ENCODE peak calls at places on chromosome 15, in four cellular contexts. T, I, P and M are unnamed samples.

GRCh38 chr15:31464216-31465082 is 137.8 kb downstream of the KLF13 start:
- DNase-seq in T (no peak), I (no peak), P (no peak), M (no peak)

GRCh38 chr15:77033417-77033728 is 37.5 kb downstream of the TSPAN3 start:
- DNase-seq in T (no peak), I (no peak), P (no peak), M (no peak)

GRCh38 chr15:87489902-87490301 is 766.6 kb downstream of the NTRK3 start:
- DNase-seq in T (no peak), I (peak; percentile 4), P (no peak), M (no peak)

GRCh38 chr15:100930306-100930848 is 11.2 kb downstream of the LRRK1 start:
- DNase-seq in T (no peak), I (no peak), P (no peak), M (no peak)

GRCh38 chr15:75232826-75233503 is 25.2 kb upstream of the GOLGA6C start:
- DNase-seq in T (no peak), I (no peak), P (no peak), M (no peak)

GRCh38 chr15:40838756-40839155 is 5.1 kb upstream of the SPINT1 start:
- DNase-seq in T (no peak), I (no peak), P (no peak), M (no peak)

GRCh38 chr15:89628791-89629715 is 26.2 kb downstream of the KIF7 start:
- DNase-seq in T (no peak), I (no peak), P (no peak), M (no peak)

GRCh38 chr15:58985443-58985842 is 2.0 kb upstream of the RNF111 start:
- DNase-seq in T (peak; percentile 18), I (no peak), P (no peak), M (peak; percentile 11)

GRCh38 chr15:90322531-90322930 is 29.6 kb upstream of the ZNF774 start:
- DNase-seq in T (no peak), I (no peak), P (no peak), M (no peak)

DNA sequence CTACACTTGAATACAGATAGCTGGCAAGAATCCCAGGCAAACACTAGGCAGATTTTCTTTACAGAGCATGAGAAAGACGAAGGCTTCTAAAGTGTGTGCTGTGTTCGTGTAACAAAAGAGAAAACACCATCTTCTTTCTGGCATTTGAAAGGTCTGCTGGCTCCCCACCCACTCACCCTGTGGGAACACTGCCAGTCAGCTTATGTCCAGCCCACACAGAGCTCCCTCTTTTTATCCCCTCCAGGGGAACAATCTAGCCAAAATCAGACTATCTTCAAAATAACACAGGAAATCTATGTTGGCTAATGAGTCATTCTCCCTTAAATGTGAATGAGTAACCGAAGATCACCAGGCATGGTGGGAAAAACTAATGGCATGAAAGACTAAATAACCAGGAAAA is 45.6 kb upstream of the PAQR5 start:
- DNase-seq in T (peak; percentile 48), I (peak; percentile 6), P (no peak), M (no peak)
- H3K4me3 ChIP-seq in T (no peak overlapping the region), I (no peak overlapping the region), P (no peak overlapping the region), M (no peak overlapping the region)

GRCh38 chr15:96565266-96565665 is 234.8 kb downstream of the NR2F2 start:
- DNase-seq in T (no peak), I (no peak), P (no peak), M (no peak)
- TF ChIP-seq CHD4 in T (no peak), I (no peak), P (no peak), M (no peak)

DNA sequence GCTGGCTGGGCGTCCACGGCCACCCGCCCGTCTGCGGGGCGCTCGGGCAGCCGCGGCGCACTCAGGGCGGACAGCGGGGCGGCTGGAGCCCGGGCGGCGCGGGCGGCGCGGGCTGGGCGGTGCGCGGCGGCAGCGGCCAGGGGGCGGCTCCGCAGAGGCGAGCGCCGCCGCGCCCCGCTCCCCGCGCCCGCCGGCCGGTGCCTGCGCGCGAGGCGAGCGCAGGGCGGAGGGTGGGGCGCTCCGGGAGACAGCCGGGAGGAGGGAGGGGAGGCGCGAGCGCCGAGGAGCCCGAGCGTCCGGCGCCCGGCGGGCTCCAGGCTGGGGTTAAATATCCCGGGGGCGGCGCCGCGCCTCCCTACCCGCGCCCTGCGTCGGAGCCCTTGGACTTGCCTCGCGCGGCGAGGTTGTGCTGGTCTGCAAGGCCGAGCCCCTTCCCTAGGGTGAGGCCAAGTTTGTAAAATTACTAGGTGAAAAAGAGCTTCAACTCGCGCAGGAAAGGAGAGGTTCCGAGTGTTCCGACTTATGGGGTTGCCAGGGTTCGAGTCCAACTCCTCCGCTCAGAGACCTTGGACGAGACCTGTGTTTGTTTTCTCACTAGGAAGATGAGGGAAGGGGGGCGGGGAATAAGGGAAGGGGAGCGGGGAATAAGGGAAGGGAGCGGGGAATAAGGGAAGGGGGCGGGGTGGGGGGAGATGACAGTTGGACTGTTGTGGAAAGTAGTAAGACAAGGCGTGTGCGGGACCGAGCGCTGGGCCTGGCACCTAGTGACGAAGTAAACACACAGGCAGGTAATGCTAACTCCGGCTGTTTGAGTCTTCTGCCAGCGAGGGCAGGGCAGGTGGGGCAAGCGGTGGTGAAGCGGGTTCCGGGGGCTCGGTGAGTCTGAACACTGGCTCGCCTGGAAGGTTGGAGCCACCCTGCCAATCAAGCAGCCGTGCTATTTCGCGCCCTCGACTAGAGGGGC is at the start of gene TNFAIP8L3:
- DNase-seq in T (no peak), I (no peak), P (no peak), M (peak; percentile 7)
- H3K4me3 ChIP-seq in T (peak within 1 kb of the TSS; percentile 56), I (no peak within 1 kb of the TSS), P (no peak within 1 kb of the TSS), M (peak within 1 kb of the TSS; percentile 78)

GRCh38 chr15:66515901-66516322 is 10.8 kb downstream of the ZWILCH start:
- DNase-seq in T (no peak), I (no peak), P (no peak), M (no peak)
- TF ChIP-seq CHD4 in T (no peak), I (no peak), P (no peak), M (no peak)

DNA sequence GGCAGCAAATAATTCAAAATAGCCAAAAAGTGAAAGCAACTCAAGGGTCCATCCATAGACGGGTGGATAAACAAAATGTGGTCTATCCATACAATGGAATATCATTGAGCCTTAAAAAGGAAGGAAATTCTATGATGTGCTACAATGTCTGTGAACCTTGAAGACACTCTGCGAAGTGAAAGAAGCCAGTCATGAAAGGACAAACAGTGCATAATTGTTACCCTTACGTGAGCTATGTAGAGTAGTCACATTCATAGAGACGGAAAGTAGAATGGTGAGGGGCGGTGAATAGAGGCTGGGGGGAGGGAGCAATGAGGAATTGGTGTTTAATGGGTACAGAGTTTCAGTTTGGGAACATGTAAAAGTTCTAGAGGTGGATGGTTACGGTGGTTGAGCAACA is 18.1 kb downstream of the IGF1R start:
- DNase-seq in T (no peak), I (no peak), P (no peak), M (no peak)
- H3K4me3 ChIP-seq in T (no peak overlapping the region), I (no peak overlapping the region), P (no peak overlapping the region), M (no peak overlapping the region)

GRCh38 chr15:32861741-32862140 is 143.9 kb downstream of the GREM1 start:
- DNase-seq in T (no peak), I (no peak), P (no peak), M (no peak)
- TF ChIP-seq CHD4 in T (no peak), I (no peak), P (no peak), M (no peak)